ENCODE peak calls at places on chromosome 10, in eight cellular contexts. F is HFFc6; O is BE2C; R is naive B cell; N is stimulated activated CD4-positive, alpha-beta T cell treated with anti-CD3 and anti-CD28 coated beads, Interleukin-12 subunit alpha, Interleukin-12 subunit beta, amount 100 ng/mL, for 24 hours; D is NCI-H1417 treated with DMSO at 0.1 percent for 48 hours; I is activated naive CD4-positive, alpha-beta T cell treated with anti-CD3 and anti-CD28 coated beads for 36 hours; V is stimulated activated naive CD8-positive, alpha-beta T cell treated with anti-CD3 and anti-CD28 coated beads, Interleukin-15, Interleukin-2, amounts not matched to agents 100 U/mL and 50 U/mL, for 24 hours. C is an unnamed sample.

GRCh38 chr10:22765660-22766547 is 51.5 kb upstream of the PIP4K2A start:
- DNase-seq in N (no peak), F (no peak), R (peak; percentile 18), D (no peak), O (no peak), V (no peak), I (no peak), C (no peak)

GRCh38 chr10:46524471-46525176 is 31.8 kb downstream of the GPRIN2 start:
- DNase-seq in I (peak; percentile 4), O (no peak), F (peak; percentile 92), N (no peak), V (peak; percentile 4), R (no peak), D (no peak), C (no peak)

GRCh38 chr10:34397324-34397723 is 417.8 kb downstream of the PARD3 start:
- DNase-seq in N (no peak), I (no peak), R (no peak), F (peak; percentile 54), O (no peak), V (no peak), D (no peak), C (no peak)

GRCh38 chr10:14474656-14475055 is 143.9 kb upstream of the FRMD4A start:
- DNase-seq in V (no peak), D (no peak), I (no peak), N (no peak), F (no peak), O (no peak), R (no peak), C (no peak)

GRCh38 chr10:1514641-1515040 is 222.7 kb downstream of the ADARB2 start:
- DNase-seq in I (no peak), D (no peak), F (no peak), N (no peak), O (no peak), R (no peak), V (no peak), C (no peak)

GRCh38 chr10:46091080-46091833 is 45.2 kb upstream of the MSMB start:
- DNase-seq in I (peak; percentile 33), O (no peak), R (no peak), F (no peak), D (no peak), V (no peak), N (no peak), C (no peak)

GRCh38 chr10:93799309-93799708 is 41.6 kb downstream of the LGI1 start:
- DNase-seq in R (no peak), V (no peak), O (peak; percentile 14), D (no peak), F (no peak), I (no peak), N (no peak), C (no peak)

GRCh38 chr10:13712799-13713581 is 126.2 kb downstream of the PRPF18 start:
- DNase-seq in V (peak; percentile 59), I (peak; percentile 38), F (peak; percentile 94), O (no peak), D (no peak), N (no peak), R (peak; percentile 33), C (no peak)

GRCh38 chr10:19572056-19572455 is 244.2 kb upstream of the PLXDC2 start:
- DNase-seq in V (no peak), I (no peak), R (no peak), D (no peak), N (no peak), F (no peak), O (no peak), C (no peak)

GRCh38 chr10:69958232-69958902 is 94.3 kb upstream of the MACROH2A2 start:
- DNase-seq in D (no peak), V (peak; percentile 13), I (peak; percentile 40), O (no peak), N (no peak), F (peak; percentile 46), R (no peak), C (peak; percentile 30)

GRCh38 chr10:74150151-74151056 is at the start of gene AP3M1:
- DNase-seq in R (no peak), D (peak; percentile 90), V (peak; percentile 80), N (peak; percentile 71), I (peak; percentile 89), F (no peak), O (peak; percentile 78), C (no peak)

GRCh38 chr10:15990523-15991129 is 130.3 kb upstream of the MINDY3 start:
- DNase-seq in R (no peak), N (no peak), I (no peak), F (no peak), O (no peak), V (no peak), D (no peak), C (no peak)

GRCh38 chr10:14403846-14404623 is 73.3 kb upstream of the FRMD4A start:
- DNase-seq in R (no peak), D (no peak), O (peak; percentile 18), V (no peak), F (no peak), I (no peak), N (no peak), C (no peak)

GRCh38 chr10:12628964-12629766 is 279.8 kb downstream of the CAMK1D start:
- DNase-seq in R (no peak), O (no peak), I (peak; percentile 28), V (no peak), N (no peak), D (peak; percentile 19), F (no peak), C (no peak)

GRCh38 chr10:43692051-43692825 is 43.6 kb upstream of the ZNF32 start:
- DNase-seq in N (no peak), D (no peak), V (no peak), I (no peak), F (no peak), O (no peak), R (no peak), C (no peak)

GRCh38 chr10:94429049-94429707 is 26.8 kb downstream of the TBC1D12 start:
- DNase-seq in I (no peak), F (peak; percentile 68), R (no peak), D (no peak), N (no peak), V (no peak), O (no peak), C (no peak)

GRCh38 chr10:116768786-116769185 is 26.4 kb upstream of the HSPA12A start:
- DNase-seq in R (no peak), N (no peak), D (no peak), I (no peak), V (no peak), F (no peak), O (no peak), C (no peak)

GRCh38 chr10:75596930-75597629 is 165.7 kb downstream of the LRMDA start:
- DNase-seq in F (no peak), D (no peak), R (no peak), I (no peak), N (no peak), V (no peak), O (no peak), C (no peak)

GRCh38 chr10:132384618-132385510 is 12.1 kb upstream of the PWWP2B start:
- DNase-seq in D (no peak), V (no peak), I (no peak), O (no peak), F (no peak), N (no peak), R (no peak), C (no peak)

GRCh38 chr10:119113805-119114732 is 10.2 kb downstream of the DENND10 start:
- DNase-seq in I (no peak), V (no peak), R (no peak), D (no peak), F (peak; percentile 90), N (no peak), O (no peak), C (peak; percentile 66)

GRCh38 chr10:122307669-122308486 is 36.8 kb downstream of the BTBD16 start:
- DNase-seq in I (no peak), R (peak; percentile 34), O (no peak), V (no peak), F (peak; percentile 96), D (no peak), N (no peak), C (no peak)

GRCh38 chr10:106955133-106955532 is 209.4 kb downstream of the SORCS1 start:
- DNase-seq in O (no peak), D (no peak), V (no peak), I (no peak), R (no peak), F (no peak), N (no peak), C (no peak)

GRCh38 chr10:119441921-119442757 is 100.4 kb downstream of the RGS10 start:
- DNase-seq in O (no peak), V (no peak), F (no peak), R (no peak), N (no peak), I (no peak), D (no peak), C (no peak)